ENCODE peak calls at places on chromosome 2, in seven cellular contexts. Z, L, S, U, I, R and T are unnamed samples.
A peak's percentile ranks its signal among the peaks of the same experiment; 100 is the strongest.

GRCh38 chr2:164697688-164698290 is 76.5 kb upstream of the GRB14 start:
- DNase-seq in I (no peak), L (no peak), S (no peak), Z (no peak), R (no peak), U (peak; percentile 26), T (no peak)

GRCh38 chr2:231386446-231386845 is 9.1 kb upstream of the B3GNT7 start:
- DNase-seq in Z (no peak), R (no peak), U (no peak), L (no peak), S (no peak), I (peak; percentile 86), T (peak; percentile 91)

GRCh38 chr2:113068706-113069485 is 1.1 kb downstream of the IL1F10 start:
- DNase-seq in I (no peak), L (no peak), Z (no peak), R (no peak), S (no peak), U (no peak), T (no peak)

GRCh38 chr2:60883896-60884295 is 2.5 kb downstream of the REL start:
- DNase-seq in R (no peak), U (no peak), Z (no peak), I (no peak), L (no peak), S (no peak), T (no peak)

GRCh38 chr2:11832531-11832930 is 86.1 kb downstream of the LPIN1 start:
- DNase-seq in U (no peak), L (no peak), S (no peak), R (no peak), Z (no peak), I (no peak), T (no peak)

GRCh38 chr2:215960825-215961224 is 52.5 kb downstream of the MREG start:
- DNase-seq in R (no peak), U (no peak), Z (no peak), L (no peak), I (no peak), S (no peak), T (no peak)

GRCh38 chr2:28322887-28323483 is 69.7 kb upstream of the FOSL2 start:
- DNase-seq in U (no peak), R (no peak), L (no peak), S (no peak), I (peak; percentile 79), Z (no peak), T (no peak)

GRCh38 chr2:83320053-83320452 is 1139.0 kb downstream of the SUCLG1 start:
- DNase-seq in R (no peak), U (no peak), Z (no peak), I (no peak), L (no peak), S (no peak), T (no peak)

GRCh38 chr2:60948926-60949579 is 67.7 kb downstream of the REL start:
- DNase-seq in I (peak; percentile 35), L (no peak), R (no peak), Z (no peak), S (no peak), U (peak; percentile 19), T (no peak)

GRCh38 chr2:218456849-218457248 is 37.9 kb downstream of the VIL1 start:
- DNase-seq in Z (no peak), L (no peak), S (no peak), U (no peak), I (no peak), R (no peak), T (no peak)

DNA sequence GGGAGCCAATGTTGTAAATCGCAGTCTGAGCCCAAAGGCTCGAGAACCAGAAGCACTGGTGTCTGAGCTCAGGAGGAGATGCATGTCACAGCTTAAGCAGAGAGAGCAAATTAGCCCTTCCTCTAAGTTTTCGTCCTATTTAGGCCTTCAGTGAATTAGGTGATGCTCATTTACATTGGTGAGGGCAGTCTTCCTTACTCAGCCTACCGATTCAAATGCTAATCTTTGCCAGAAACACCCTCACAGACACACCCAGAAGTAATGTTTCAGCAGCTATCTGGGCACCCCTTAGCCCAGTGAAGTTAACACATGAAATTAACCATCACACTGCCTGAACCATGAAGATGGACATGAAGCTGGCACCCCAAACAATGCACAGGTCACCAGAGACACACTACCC is 385.1 kb downstream of the STK39 start:
- DNase-seq in I (no peak), S (no peak), U (no peak), L (no peak), R (no peak), Z (no peak), T (no peak)
- TF ChIP-seq POLR2A in I (no peak), S (no peak), U (no peak), L (no peak), R (no peak), Z (no peak), T (no peak)

GRCh38 chr2:130372055-130372832 is 16.4 kb downstream of the PTPN18 start:
- DNase-seq in L (no peak), Z (peak; percentile 83), U (peak; percentile 90), S (peak; percentile 87), R (peak; percentile 87), I (peak; percentile 69), T (peak; percentile 94)
- TF ChIP-seq POLR2A in L (peak; percentile 91), Z (peak; percentile 58), U (peak; percentile 78), S (peak; percentile 56), R (peak; percentile 43), I (peak; percentile 21), T (peak; percentile 83)

GRCh38 chr2:207165121-207166038 is at the start of gene KLF7:
- DNase-seq in R (peak; percentile 59), Z (no peak), I (peak; percentile 51), S (peak; percentile 55), U (peak; percentile 36), L (no peak), T (no peak)
- TF ChIP-seq POLR2A in R (no peak), Z (no peak), I (peak; percentile 60), S (no peak), U (no peak), L (peak; percentile 81), T (peak; percentile 50)

DNA sequence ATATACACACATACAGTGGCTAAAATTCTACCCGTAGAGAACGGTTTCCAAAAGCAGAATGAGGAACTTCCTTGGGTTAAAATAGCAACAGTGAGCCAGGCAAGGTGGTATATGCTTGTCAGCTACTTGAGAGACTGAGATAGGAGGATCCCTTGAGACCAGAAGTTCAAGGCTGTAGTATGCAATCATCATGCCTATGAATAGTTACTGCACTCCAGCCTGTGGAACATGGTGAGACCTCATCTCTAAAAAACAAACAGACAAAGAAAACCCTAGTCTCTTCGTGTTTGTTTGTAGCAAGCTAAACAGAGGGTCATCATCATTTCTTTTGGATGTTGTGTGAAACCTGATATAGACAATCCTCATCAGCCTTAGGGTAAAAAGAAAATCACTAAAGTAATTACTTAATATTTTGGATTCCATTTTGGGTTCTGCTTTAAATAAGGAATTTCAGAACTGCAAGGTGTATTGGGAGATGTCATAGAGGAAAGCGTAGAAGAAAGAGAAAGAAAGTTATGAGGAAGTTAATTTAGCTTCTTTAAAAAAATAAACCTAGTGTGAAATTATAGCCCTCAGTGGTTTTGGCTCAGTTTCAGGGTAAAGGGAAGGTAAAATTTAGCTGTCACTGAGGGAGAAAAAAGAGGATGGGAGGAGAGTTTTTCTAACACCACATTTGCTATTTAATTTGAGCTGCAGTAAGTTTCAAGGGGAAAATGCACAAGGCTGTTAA is 46.5 kb downstream of the PLEK start:
- DNase-seq in R (no peak), I (no peak), U (no peak), Z (no peak), L (peak; percentile 84), S (no peak), T (no peak)
- TF ChIP-seq POLR2A in R (no peak), I (no peak), U (no peak), Z (no peak), L (no peak), S (no peak), T (no peak)

DNA sequence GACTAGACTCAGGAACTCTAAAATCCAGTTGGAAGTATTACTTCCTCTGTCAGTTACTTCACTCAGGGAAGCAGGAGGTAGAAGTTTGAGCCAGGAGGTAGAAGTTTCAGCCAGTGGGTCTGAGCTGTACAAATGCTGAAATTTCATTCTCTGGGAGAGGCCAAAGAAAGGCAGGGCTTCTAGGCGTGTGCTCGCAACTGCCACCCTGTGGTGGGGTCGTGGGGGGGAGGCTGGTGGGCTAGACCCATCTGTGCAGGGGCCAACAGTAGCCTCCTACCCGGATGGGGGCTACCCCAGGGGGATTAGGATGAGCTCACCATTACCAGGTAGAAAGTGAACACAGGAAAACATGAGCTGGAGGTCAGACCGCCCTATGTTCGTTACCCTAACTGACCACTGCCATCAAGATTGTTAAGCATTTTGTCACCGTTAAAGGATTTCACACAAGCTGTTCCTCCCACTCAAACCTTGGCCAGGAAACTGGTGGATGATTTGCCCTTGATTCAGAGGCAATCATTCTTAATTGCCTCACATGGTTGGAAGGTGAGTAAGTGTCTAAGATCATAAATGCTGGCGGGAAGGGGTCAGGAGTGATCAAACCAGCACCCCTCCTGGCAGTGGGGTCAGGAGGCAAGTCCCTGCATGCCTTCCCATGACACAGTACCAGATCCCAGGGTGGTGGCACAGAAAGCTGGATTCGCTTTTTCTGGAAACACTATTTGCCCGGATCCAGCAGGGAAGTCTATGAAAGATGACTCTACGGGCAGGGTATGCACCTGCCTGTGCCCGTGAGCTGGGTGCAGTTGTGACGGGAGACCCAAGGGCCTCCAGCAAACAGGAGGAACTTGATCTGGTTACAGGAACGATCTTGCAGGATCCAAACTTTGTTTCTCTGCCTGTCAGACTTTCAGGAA is 5.2 kb upstream of the FHL2 start:
- DNase-seq in R (peak; percentile 73), I (peak; percentile 94), S (no peak), U (no peak), L (no peak), Z (no peak), T (peak; percentile 82)
- TF ChIP-seq POLR2A in R (no peak), I (peak; percentile 40), S (no peak), U (no peak), L (no peak), Z (no peak), T (peak; percentile 30)

GRCh38 chr2:177312562-177312961 is 48.0 kb upstream of the NFE2L2 start:
- DNase-seq in L (no peak), Z (no peak), R (no peak), U (no peak), I (no peak), S (no peak), T (no peak)
- TF ChIP-seq POLR2A in L (no peak), Z (no peak), R (no peak), U (no peak), I (no peak), S (no peak), T (no peak)